ENCODE peak calls at places on chromosome 3, in nine cellular contexts. F, P, Y, D, T, N, S, E and C are unnamed samples.

GRCh38 chr3:37984051-37984450 is 6.5 kb upstream of the VILL start:
- DNase-seq in N (no peak), F (no peak), E (no peak), Y (no peak), S (no peak), P (no peak), T (no peak), D (peak), C (peak)

GRCh38 chr3:33146791-33147445 is 33.1 kb downstream of the CRTAP start:
- DNase-seq in D (no peak), E (no peak), P (no peak), T (peak), F (no peak), N (no peak), S (no peak), Y (peak), C (no peak)

GRCh38 chr3:133927543-133928066 is 31.9 kb upstream of the RAB6B start:
- DNase-seq in E (peak), N (peak), Y (peak), P (peak), S (peak), T (no peak), F (peak), D (peak), C (peak)

GRCh38 chr3:99859855-99860254 is 42.2 kb downstream of the CMSS1 start:
- DNase-seq in F (no peak), E (no peak), T (peak), Y (no peak), S (no peak), D (no peak), P (no peak), N (no peak), C (no peak)

GRCh38 chr3:103499132-103499885 is 1064.5 kb downstream of the ZPLD1 start:
- DNase-seq in D (no peak), N (no peak), P (no peak), S (no peak), F (no peak), T (peak), E (no peak), Y (no peak), C (no peak)

GRCh38 chr3:57872606-57873005 is 116.5 kb downstream of the SLMAP start:
- DNase-seq in T (no peak), P (no peak), N (no peak), D (no peak), E (no peak), Y (no peak), S (no peak), F (no peak), C (no peak)

GRCh38 chr3:15797600-15798303 is at the start of gene ANKRD28:
- DNase-seq in S (no peak), T (peak), N (no peak), E (peak), Y (peak), P (no peak), F (no peak), D (peak), C (peak)

GRCh38 chr3:122151480-122151879 is 32.0 kb upstream of the CASR start:
- DNase-seq in E (no peak), Y (no peak), T (no peak), P (no peak), F (no peak), N (no peak), D (no peak), S (no peak), C (no peak)

GRCh38 chr3:4233488-4233887 is 69.7 kb upstream of the SETMAR start:
- DNase-seq in S (no peak), F (no peak), E (no peak), Y (no peak), P (no peak), D (no peak), T (no peak), N (no peak), C (no peak)

GRCh38 chr3:23999012-23999641 is 54.0 kb downstream of the NR1D2 start:
- DNase-seq in Y (peak), F (peak), D (peak), S (peak), P (peak), N (peak), T (no peak), E (peak), C (peak)

GRCh38 chr3:63462732-63463131 is 184.6 kb downstream of the SYNPR start:
- DNase-seq in S (no peak), Y (no peak), D (no peak), T (no peak), P (no peak), F (no peak), E (peak), N (no peak), C (no peak)

GRCh38 chr3:17686613-17687012 is 55.8 kb downstream of the TBC1D5 start:
- DNase-seq in S (no peak), P (no peak), D (no peak), Y (peak), F (peak), T (no peak), E (peak), N (no peak), C (peak)